ENCODE peak calls at places on chromosomes 5 and 9, in ten cellular contexts. B is right lobe of liver; W is prostate gland; M is gastrocnemius medialis; V is Peyer's patch; P is PC-3; N is heart right ventricle; I is CD8-positive, alpha-beta T cell; T is IMR-90; Z is OCI-LY7. Y is an unnamed sample.

GRCh38 chr5:147507480-147508126 is 2.3 kb downstream of the DPYSL3 start:
- DNase-seq in B (no peak), W (no peak), M (no peak), V (peak; percentile 51), P (peak; percentile 21), N (no peak), I (no peak), T (peak; percentile 78), Z (no peak), Y (no peak)

GRCh38 chr5:154753792-154754191 is 1.4 kb upstream of the LARP1 start:
- DNase-seq in B (no peak), W (peak; percentile 71), M (peak; percentile 82), V (peak; percentile 74), P (no peak), N (peak; percentile 74), I (no peak), T (peak; percentile 97), Z (no peak), Y (peak; percentile 4)

GRCh38 chr5:74934949-74935751 is 69.0 kb upstream of the FAM169A start:
- DNase-seq in B (no peak), W (no peak), M (no peak), V (peak; percentile 56), P (peak; percentile 55), N (no peak), I (peak; percentile 7), T (peak; percentile 50), Z (no peak), Y (no peak)

GRCh38 chr5:81121836-81122235 is 111.3 kb upstream of the CKMT2 start:
- DNase-seq in B (no peak), W (no peak), M (no peak), V (no peak), P (no peak), N (no peak), I (no peak), T (peak; percentile 32), Z (no peak), Y (no peak)

GRCh38 chr9:224540-225520 is 10.2 kb downstream of the DOCK8 start:
- DNase-seq in B (no peak), W (no peak), M (no peak), V (no peak), P (peak; percentile 87), N (no peak), I (no peak), T (no peak), Z (no peak), Y (no peak)

GRCh38 chr5:157303667-157304327 is 37.9 kb downstream of the CYFIP2 start:
- DNase-seq in B (peak; percentile 65), W (no peak), M (no peak), V (no peak), P (peak; percentile 57), N (peak; percentile 33), I (peak; percentile 46), T (no peak), Z (peak; percentile 16), Y (no peak)

GRCh38 chr5:8726383-8727036 is 819.4 kb downstream of the SEMA5A start:
- DNase-seq in B (no peak), W (no peak), M (no peak), V (no peak), P (no peak), N (no peak), I (no peak), T (no peak), Z (no peak), Y (no peak)

GRCh38 chr5:58499231-58499630 is 8.0 kb downstream of the GAPT start:
- DNase-seq in B (no peak), W (no peak), M (no peak), V (no peak), P (no peak), N (no peak), I (no peak), T (no peak), Z (no peak), Y (no peak)

GRCh38 chr5:64939772-64940510 is 171.2 kb downstream of the CWC27 start:
- DNase-seq in B (peak; percentile 77), W (peak; percentile 12), M (no peak), V (peak; percentile 51), P (peak; percentile 53), N (peak; percentile 14), I (no peak), T (peak; percentile 59), Z (no peak), Y (no peak)

GRCh38 chr9:133604214-133604613 is 5.0 kb downstream of the FAM163B start:
- DNase-seq in B (no peak), W (no peak), M (no peak), V (no peak), P (no peak), N (no peak), I (peak; percentile 27), T (no peak), Z (peak; percentile 65), Y (no peak)
- TF ChIP-seq CTCF in B (peak; percentile 23), W (no peak), M (no peak), V (no peak), P (no peak), N (no peak), I (peak; percentile 52), T (no peak), Z (peak; percentile 76), Y (no peak)

GRCh38 chr9:114286146-114286679 is 36.7 kb upstream of the ORM1 start:
- DNase-seq in B (peak; percentile 18), W (no peak), M (no peak), V (no peak), P (no peak), N (no peak), I (no peak), T (no peak), Z (no peak), Y (no peak)

GRCh38 chr9:114287001-114287762 is 35.7 kb upstream of the ORM1 start:
- DNase-seq in B (peak; percentile 57), W (no peak), M (no peak), V (peak; percentile 33), P (no peak), N (no peak), I (no peak), T (no peak), Z (no peak), Y (no peak)

GRCh38 chr9:114284316-114285060 is 38.4 kb upstream of the ORM1 start:
- DNase-seq in B (peak; percentile 37), W (no peak), M (no peak), V (no peak), P (no peak), N (no peak), I (no peak), T (no peak), Z (no peak), Y (no peak)

GRCh38 chr9:114283551-114284111 is 39.3 kb upstream of the ORM1 start:
- DNase-seq in B (peak; percentile 31), W (no peak), M (no peak), V (no peak), P (no peak), N (no peak), I (no peak), T (no peak), Z (no peak), Y (no peak)

DNA sequence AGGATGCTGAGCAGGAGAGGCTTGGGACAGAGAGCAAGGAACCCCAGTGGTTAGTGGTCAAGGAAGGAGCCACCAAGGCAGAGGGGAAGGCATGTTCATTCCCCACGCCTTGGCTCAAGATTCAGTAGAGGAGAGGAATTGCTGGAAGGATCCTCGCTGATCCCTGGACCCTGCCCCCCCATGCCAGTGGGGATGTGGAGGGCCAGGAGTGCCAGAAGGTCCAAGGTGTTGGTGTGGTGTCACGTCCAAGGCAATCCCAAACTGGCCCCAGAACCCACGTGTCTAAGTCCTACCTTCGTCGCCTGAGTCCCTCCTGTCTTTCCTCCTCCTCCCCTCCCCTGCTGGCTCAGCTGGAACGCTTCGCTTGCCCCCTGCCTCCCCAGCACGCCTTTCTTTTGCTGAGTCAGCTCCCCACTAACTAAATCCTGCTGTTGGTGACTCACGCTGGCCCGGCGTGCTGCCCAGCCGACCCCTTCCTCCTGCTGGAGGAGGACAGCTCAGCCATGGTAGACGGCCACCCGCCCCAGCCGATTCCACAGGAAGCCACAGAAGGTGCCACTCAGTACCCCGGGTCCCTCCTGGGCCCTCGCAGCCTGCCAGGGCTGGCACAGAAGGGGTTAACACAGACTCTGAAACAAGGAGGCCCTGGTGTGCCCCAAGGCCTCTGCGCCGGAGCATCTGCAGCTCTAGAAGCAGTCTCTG is 37.6 kb upstream of the ORM1 start:
- DNase-seq in B (peak; percentile 40), W (no peak), M (no peak), V (no peak), P (peak; percentile 73), N (no peak), I (no peak), T (peak; percentile 94), Z (no peak), Y (no peak)
- H3K36me3 ChIP-seq in B (no peaks in the 10 kb centered on the region), W (no peaks in the 10 kb centered on the region), M (no peaks in the 10 kb centered on the region), V (no peaks in the 10 kb centered on the region), P (no peaks in the 10 kb centered on the region), N (no peaks in the 10 kb centered on the region), I (no peaks in the 10 kb centered on the region), T (peaks cover 6% of the 10 kb centered on the region), Z (no peaks in the 10 kb centered on the region), Y (no peaks in the 10 kb centered on the region)

GRCh38 chr9:15239816-15240215 is 67.2 kb downstream of the TTC39B start:
- DNase-seq in B (no peak), W (no peak), M (no peak), V (no peak), P (no peak), N (no peak), I (no peak), T (no peak), Z (no peak), Y (no peak)

GRCh38 chr9:15240927-15241326 is 66.1 kb downstream of the TTC39B start:
- DNase-seq in B (no peak), W (no peak), M (no peak), V (no peak), P (no peak), N (no peak), I (no peak), T (no peak), Z (no peak), Y (no peak)

GRCh38 chr9:15231788-15232635 is 75.0 kb downstream of the TTC39B start:
- DNase-seq in B (no peak), W (no peak), M (no peak), V (peak; percentile 55), P (peak; percentile 13), N (no peak), I (no peak), T (no peak), Z (peak; percentile 43), Y (no peak)

GRCh38 chr9:15238646-15239045 is 68.4 kb downstream of the TTC39B start:
- DNase-seq in B (no peak), W (no peak), M (no peak), V (no peak), P (no peak), N (no peak), I (no peak), T (no peak), Z (no peak), Y (no peak)

DNA sequence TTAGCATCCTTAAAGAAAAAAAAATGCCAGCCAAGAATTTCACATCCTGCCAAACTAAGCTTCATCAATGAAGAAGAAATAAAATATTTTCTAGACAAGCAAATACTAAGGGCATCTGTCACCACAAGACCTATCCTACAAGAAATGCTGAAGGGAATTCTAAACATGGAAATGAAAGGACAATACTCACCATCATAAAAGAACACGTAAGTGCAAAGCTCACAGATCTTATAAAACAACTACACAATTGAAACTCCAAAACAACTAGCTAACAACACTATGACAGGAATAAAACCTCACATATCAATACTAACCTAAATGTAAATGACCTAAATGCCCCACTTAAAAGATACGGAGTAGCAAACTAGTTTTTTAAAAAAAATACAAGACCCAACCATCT is 71.4 kb downstream of the TTC39B start:
- DNase-seq in B (no peak), W (no peak), M (no peak), V (no peak), P (no peak), N (no peak), I (no peak), T (no peak), Z (no peak), Y (no peak)
- H3K9me3 ChIP-seq in B (no peaks in the 10 kb centered on the region), W (no peaks in the 10 kb centered on the region), M (no peaks in the 10 kb centered on the region), V (no peaks in the 10 kb centered on the region), P (no peaks in the 10 kb centered on the region), N (no peaks in the 10 kb centered on the region), I (no peaks in the 10 kb centered on the region), T (no peaks in the 10 kb centered on the region), Z (peaks cover 3% of the 10 kb centered on the region), Y (peaks cover 31% of the 10 kb centered on the region)

GRCh38 chr5:179495906-179496455 is 54.4 kb upstream of the RUFY1 start:
- DNase-seq in B (no peak), W (no peak), M (no peak), V (no peak), P (peak; percentile 7), N (no peak), I (no peak), T (no peak), Z (no peak), Y (no peak)
- TF ChIP-seq CTCF in B (no peak), W (no peak), M (no peak), V (no peak), P (peak; percentile 25), N (no peak), I (no peak), T (peak; percentile 8), Z (peak; percentile 33), Y (no peak)

Y was measured in esophagus squamous epithelium.